ENCODE peak calls at places on chromosomes 16 and 17, in four cellular contexts. I, S, B and R are unnamed samples.

GRCh38 chr16:7083086-7083485 is 249.6 kb upstream of the RBFOX1 start:
- DNase-seq in I (no peak), S (no peak), B (no peak), R (no peak)

GRCh38 chr17:37220609-37220953 is 155.2 kb upstream of the C17orf78 start:
- DNase-seq in I (no peak), S (no peak), B (no peak), R (no peak)

GRCh38 chr17:36001109-36001735 is at the start of gene CCL15:
- DNase-seq in I (no peak), S (no peak), B (peak; percentile 80), R (no peak)

GRCh38 chr17:51640108-51640622 is 379.8 kb downstream of the UTP18 start:
- DNase-seq in I (peak; percentile 12), S (no peak), B (peak; percentile 16), R (peak; percentile 85)

GRCh38 chr17:20116683-20117309 is 107.6 kb downstream of the SPECC1 start:
- DNase-seq in I (peak; percentile 33), S (no peak), B (peak; percentile 49), R (peak; percentile 55)

GRCh38 chr17:80303824-80304223 is 43.2 kb downstream of the RNF213 start:
- DNase-seq in I (no peak), S (no peak), B (no peak), R (peak; percentile 44)

GRCh38 chr16:84761448-84762368 is 58.1 kb upstream of the CRISPLD2 start:
- DNase-seq in I (no peak), S (no peak), B (no peak), R (no peak)

GRCh38 chr17:80618304-80618703 is 73.7 kb downstream of the RPTOR start:
- DNase-seq in I (no peak), S (no peak), B (no peak), R (no peak)

GRCh38 chr17:79862259-79862658 is 23.0 kb upstream of the CBX4 start:
- DNase-seq in I (no peak), S (no peak), B (no peak), R (no peak)

GRCh38 chr17:7204335-7204734 is 15.3 kb downstream of the DLG4 start:
- DNase-seq in I (no peak), S (no peak), B (no peak), R (no peak)

GRCh38 chr17:18905226-18905625 is 46.7 kb upstream of the SLC5A10 start:
- DNase-seq in I (no peak), S (no peak), B (no peak), R (no peak)

GRCh38 chr17:14622622-14623101 is 321.8 kb downstream of the HS3ST3B1 start:
- DNase-seq in I (no peak), S (no peak), B (no peak), R (no peak)

GRCh38 chr16:24010440-24011089 is 174.8 kb downstream of the PRKCB start:
- DNase-seq in I (peak; percentile 76), S (peak; percentile 60), B (peak; percentile 79), R (peak; percentile 48)

DNA sequence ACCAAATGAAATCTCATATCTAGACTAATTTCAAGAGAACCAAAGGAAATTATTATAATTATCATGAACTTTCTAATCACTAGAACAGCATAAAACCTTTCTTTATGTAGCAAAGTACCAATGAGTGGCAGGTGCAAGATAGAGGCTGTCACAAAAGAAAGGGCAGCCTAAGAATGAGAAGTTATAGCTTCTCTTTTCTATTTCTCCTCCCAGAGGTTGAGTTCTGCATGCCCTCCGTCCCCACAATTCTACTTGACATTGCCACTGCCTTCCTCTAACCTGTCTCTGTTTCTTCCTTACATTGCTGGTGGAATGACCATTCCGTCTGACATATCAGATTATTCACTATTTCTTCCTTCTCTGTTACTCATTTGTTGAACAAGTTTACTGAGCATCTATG is 87.4 kb upstream of the ATF7IP2 start:
- DNase-seq in I (no peak), S (no peak), B (no peak), R (no peak)
- H3K4me3 ChIP-seq in I (no peak overlapping the region), S (no peak overlapping the region), B (no peak overlapping the region), R (no peak overlapping the region)

DNA sequence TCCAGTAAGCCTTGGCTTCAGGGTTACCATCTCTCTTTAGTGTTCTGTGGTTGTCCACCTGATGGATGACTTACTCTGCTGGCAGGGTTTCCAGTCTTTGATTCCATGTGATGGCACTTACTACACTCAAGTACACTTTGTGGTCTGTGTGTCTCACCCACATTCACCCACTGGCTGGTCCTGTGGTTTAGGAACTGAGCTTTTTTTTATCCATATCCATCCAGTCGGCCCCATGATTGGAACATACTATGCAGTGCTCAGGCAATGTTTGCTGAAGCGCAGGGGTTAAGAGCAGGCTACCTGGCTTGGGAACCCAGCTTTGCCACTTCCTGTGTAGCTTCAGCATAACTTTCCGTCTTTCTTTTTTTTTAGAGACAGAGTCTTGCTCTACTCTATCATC is 2.8 kb upstream of the FUS start:
- DNase-seq in I (no peak), S (no peak), B (no peak), R (no peak)
- TF ChIP-seq ESRRA in I (no peak), S (no peak), B (no peak), R (no peak)

GRCh38 chr16:1073566-1074378 is 1.2 kb downstream of the SSTR5 start:
- DNase-seq in I (peak; percentile 40), S (no peak), B (peak; percentile 58), R (no peak)
- H3K4me3 ChIP-seq in I (no peak overlapping the region), S (no peak overlapping the region), B (no peak overlapping the region), R (no peak overlapping the region)

GRCh38 chr16:87586201-87586782 is 16.0 kb upstream of the JPH3 start:
- DNase-seq in I (no peak), S (no peak), B (no peak), R (no peak)
- TF ChIP-seq ESRRA in I (no peak), S (no peak), B (no peak), R (no peak)

GRCh38 chr17:74380086-74380958 is 13.0 kb downstream of the GPR142 start:
- DNase-seq in I (no peak), S (no peak), B (no peak), R (peak; percentile 44)
- H3K4me3 ChIP-seq in I (no peak overlapping the region), S (no peak overlapping the region), B (no peak overlapping the region), R (peak overlapping the region; percentile 4)

DNA sequence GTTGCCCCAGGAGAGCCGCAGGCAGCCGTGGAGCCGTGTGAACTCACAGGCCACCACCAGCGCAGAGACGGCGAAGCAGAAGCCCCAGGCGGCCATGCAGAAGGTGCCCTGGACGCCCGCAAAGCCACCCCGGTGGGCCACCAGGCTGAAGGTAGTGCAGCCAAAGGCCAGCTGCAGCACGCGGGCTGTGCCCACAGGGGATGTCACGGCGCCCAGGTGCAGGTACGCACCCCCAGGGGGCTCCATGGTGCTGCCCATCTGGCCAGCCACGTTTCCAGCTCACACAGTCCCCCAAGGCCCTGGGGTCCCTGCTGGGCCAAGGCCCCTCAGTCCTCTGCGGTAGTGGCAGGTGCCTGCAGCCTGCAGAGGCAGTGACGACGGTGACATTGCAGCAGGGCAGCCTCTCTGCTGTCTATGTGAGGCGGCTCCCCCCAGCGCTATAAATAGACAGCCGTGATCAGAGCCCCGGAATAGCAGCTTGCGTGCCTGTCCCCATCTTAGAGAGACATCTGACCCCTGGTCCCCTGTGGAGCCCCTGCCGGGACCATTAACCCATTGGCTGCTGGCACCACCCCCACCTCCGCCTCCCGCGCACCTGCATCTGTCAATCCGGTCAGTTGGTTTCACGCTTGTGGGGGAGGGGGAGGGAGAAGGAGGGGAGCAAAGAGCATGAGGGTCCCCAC is 4.5 kb upstream of the PYCR1 start:
- DNase-seq in I (no peak), S (no peak), B (no peak), R (no peak)
- TF ChIP-seq ESRRA in I (no peak), S (no peak), B (no peak), R (no peak)

DNA sequence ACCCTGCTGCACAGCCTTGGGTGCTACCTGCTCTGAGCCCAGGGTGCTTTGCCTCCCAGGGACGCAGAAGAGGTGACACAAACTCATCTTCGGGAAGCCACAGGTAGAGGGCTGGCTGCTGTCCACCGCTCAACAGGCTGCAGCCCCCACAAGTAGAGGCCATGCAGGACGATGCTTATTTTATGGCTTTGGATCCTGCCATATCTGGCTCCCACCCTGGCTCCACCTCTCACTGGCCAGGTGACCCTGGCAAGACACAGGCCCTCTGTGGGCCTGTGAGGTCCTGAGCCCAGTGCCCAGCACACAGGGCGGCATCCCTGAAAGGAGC is 11.3 kb upstream of the BCAR1 start:
- DNase-seq in I (no peak), S (no peak), B (no peak), R (no peak)
- H3K4me3 ChIP-seq in I (no peak overlapping the region), S (no peak overlapping the region), B (peak overlapping the region; percentile 96), R (no peak overlapping the region)

GRCh38 chr17:81976332-81977210 is 858 bp upstream of the ASPSCR1 start:
- DNase-seq in I (peak; percentile 48), S (no peak), B (no peak), R (peak; percentile 44)
- TF ChIP-seq ESRRA in I (no peak), S (no peak), B (peak; percentile 23), R (no peak)

GRCh38 chr17:74604200-74604599 is 12.1 kb upstream of the CD300LD start:
- DNase-seq in I (no peak), S (no peak), B (no peak), R (no peak)

GRCh38 chr17:74603746-74604145 is 11.7 kb upstream of the CD300LD start:
- DNase-seq in I (no peak), S (no peak), B (no peak), R (no peak)

GRCh38 chr17:74606050-74606449 is 14.0 kb upstream of the CD300LD start:
- DNase-seq in I (no peak), S (no peak), B (no peak), R (no peak)

GRCh38 chr17:74605361-74605760 is 13.3 kb upstream of the CD300LD start:
- DNase-seq in I (no peak), S (no peak), B (no peak), R (peak; percentile 47)

DNA sequence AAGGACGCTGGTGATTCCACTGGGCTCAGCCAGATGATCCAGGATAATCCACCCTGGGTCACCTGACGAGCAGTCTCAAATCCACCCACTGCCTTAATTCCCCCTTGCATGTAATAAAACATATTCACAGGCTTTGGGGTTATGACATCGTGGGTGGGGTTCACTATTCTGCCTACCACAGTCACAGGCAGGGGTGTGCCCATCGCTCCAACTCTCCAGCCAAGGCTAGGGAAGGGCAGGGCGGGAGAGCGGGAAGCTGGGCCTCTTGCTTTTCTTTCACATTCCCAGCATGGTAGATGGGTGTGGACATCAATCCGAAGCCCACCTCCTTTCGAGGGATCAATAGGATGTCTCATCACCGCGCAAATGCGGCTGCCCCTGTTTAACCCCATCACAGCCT is 12.7 kb upstream of the CD300LD start:
- DNase-seq in I (no peak), S (no peak), B (no peak), R (no peak)
- H3K4me3 ChIP-seq in I (no peak overlapping the region), S (no peak overlapping the region), B (no peak overlapping the region), R (no peak overlapping the region)